ENCODE peak calls at places on chromosomes 2 and 18, in seven cellular contexts. U is GM12878, D is Panc1, O is K562, N is H1, H is HCT116, C is SK-N-SH. L is an unnamed sample.

GRCh38 chr2:9375857-9376428 is 47.4 kb downstream of the ITGB1BP1 start:
- DNase-seq in U (no peak), D (no peak), O (no peak), N (no peak), H (no peak), C (no peak), L (no peak)

GRCh38 chr2:194352505-194352904 is 1304.5 kb upstream of the SLC39A10 start:
- DNase-seq in U (no peak), D (no peak), O (no peak), N (no peak), H (no peak), C (no peak), L (no peak)

GRCh38 chr2:120447122-120447785 is 101.3 kb downstream of the INHBB start:
- DNase-seq in U (no peak), D (no peak), O (no peak), N (no peak), H (no peak), C (no peak), L (no peak)

GRCh38 chr2:55966431-55967118 is 43.0 kb upstream of the EFEMP1 start:
- DNase-seq in U (no peak), D (no peak), O (no peak), N (no peak), H (no peak), C (no peak), L (no peak)

GRCh38 chr18:2293109-2293839 is 278.0 kb downstream of the METTL4 start:
- DNase-seq in U (no peak), D (no peak), O (no peak), N (no peak), H (no peak), C (no peak), L (no peak)

GRCh38 chr18:50696436-50696835 is 123.4 kb downstream of the MRO start:
- DNase-seq in U (no peak), D (no peak), O (no peak), N (no peak), H (no peak), C (no peak), L (no peak)

GRCh38 chr2:214019229-214019972 is 391.5 kb upstream of the VWC2L start:
- DNase-seq in U (no peak), D (peak; percentile 81), O (no peak), N (no peak), H (peak; percentile 48), C (no peak), L (no peak)

GRCh38 chr2:152468832-152469692 is 134.1 kb downstream of the FMNL2 start:
- DNase-seq in U (peak; percentile 28), D (peak; percentile 57), O (no peak), N (no peak), H (no peak), C (no peak), L (no peak)

GRCh38 chr18:711330-711692 is 1.1 kb downstream of the ENOSF1 start:
- DNase-seq in U (no peak), D (no peak), O (peak; percentile 54), N (no peak), H (no peak), C (peak; percentile 26), L (no peak)

GRCh38 chr2:99608092-99608491 is 118.3 kb upstream of the REV1 start:
- DNase-seq in U (no peak), D (no peak), O (no peak), N (no peak), H (no peak), C (no peak), L (no peak)

GRCh38 chr2:71664161-71664560 is 210.8 kb downstream of the DYSF start:
- DNase-seq in U (no peak), D (no peak), O (no peak), N (no peak), H (no peak), C (no peak), L (no peak)

GRCh38 chr18:80046961-80047541 is 12.8 kb downstream of the RBFA start:
- DNase-seq in U (no peak), D (no peak), O (no peak), N (no peak), H (no peak), C (no peak), L (no peak)

GRCh38 chr2:220076734-220077133 is 449.3 kb downstream of the SLC4A3 start:
- DNase-seq in U (no peak), D (no peak), O (no peak), N (no peak), H (no peak), C (peak; percentile 2), L (no peak)

GRCh38 chr2:159010340-159010739 is 41.9 kb downstream of the TANC1 start:
- DNase-seq in U (no peak), D (no peak), O (no peak), N (no peak), H (no peak), C (peak; percentile 61), L (peak; percentile 18)

GRCh38 chr2:9813312-9814128 is 29.8 kb upstream of the TAF1B start:
- DNase-seq in U (no peak), D (no peak), O (peak; percentile 79), N (peak; percentile 66), H (no peak), C (peak; percentile 96), L (peak; percentile 56)

DNA sequence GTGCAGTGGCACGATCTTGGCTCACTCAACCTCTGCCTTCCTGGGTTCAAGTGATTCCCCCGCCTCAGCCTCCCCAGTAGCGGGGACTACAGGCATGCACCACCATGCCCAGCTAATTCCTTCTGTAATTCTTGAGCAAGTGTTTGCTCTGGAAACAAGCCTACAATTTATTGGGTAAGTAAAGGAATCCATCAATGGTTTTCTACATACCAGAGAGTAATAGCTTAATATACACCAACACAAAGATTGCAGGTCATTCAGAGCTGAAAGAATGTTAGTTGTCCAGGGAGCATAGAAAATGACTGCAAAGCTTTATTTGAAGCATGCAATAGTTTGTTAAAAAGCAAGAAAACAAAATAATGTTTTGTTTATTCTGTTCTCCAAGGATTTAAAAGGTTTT is 5.6 kb downstream of the IDH1 start:
- DNase-seq in U (no peak), D (no peak), O (no peak), N (no peak), H (no peak), C (no peak), L (no peak)
- TF ChIP-seq SIN3A in U (no peak), D (no peak), O (no peak), N (no peak), H (no peak), C (no peak), L (no peak)

DNA sequence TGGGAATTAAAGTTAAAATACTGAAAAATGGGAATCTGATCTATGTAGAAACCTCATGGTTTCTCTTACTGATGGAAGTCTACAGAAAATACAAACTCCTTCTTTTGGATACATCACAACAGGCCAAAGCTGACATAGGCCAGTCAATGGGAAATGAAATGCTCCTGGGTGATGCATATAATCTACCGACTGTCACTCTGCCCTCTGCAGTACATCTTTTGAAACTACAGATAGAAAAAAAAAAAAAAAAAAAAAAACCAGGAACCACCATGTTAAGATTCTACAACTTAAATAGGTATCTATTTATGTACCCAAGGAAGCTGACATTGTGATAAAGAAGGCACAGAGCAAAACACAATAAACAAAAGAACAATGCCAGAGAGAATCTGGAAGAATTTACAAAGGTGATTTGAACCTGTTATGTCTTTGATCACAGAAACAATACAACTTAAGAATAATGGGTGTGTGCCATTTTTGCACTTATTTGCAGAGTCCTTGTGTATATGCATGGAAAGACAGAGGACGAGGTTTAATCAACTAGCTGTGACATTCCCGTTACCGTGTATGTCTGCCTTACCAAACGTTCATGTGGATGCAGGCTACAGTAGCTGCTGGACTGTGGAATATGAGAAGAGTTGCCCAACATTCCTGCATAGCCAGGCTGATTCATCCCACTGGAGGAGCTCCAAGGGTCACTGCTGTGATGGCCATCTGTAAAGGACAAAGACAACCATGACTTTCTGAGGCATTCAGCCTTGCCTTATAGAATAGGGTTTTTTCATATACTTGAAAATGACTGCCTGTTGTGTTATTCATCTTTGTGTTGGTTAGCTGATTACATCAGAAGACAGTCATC is 312.7 kb downstream of the TCF4 start:
- DNase-seq in U (no peak), D (no peak), O (peak; percentile 19), N (no peak), H (no peak), C (no peak), L (no peak)
- TF ChIP-seq CTCF in U (peak; percentile 4), D (no peak), O (no peak), N (peak; percentile 38), H (peak; percentile 10), C (peak; percentile 54), L (no peak)

GRCh38 chr2:211132046-211132445 is 575.6 kb downstream of the CPS1 start:
- DNase-seq in U (no peak), D (no peak), O (no peak), N (no peak), H (no peak), C (no peak), L (no peak)

GRCh38 chr2:211132586-211132985 is 576.2 kb downstream of the CPS1 start:
- DNase-seq in U (no peak), D (no peak), O (no peak), N (no peak), H (no peak), C (no peak), L (no peak)

GRCh38 chr2:211138551-211138950 is 582.2 kb downstream of the CPS1 start:
- DNase-seq in U (no peak), D (no peak), O (no peak), N (no peak), H (no peak), C (no peak), L (no peak)

GRCh38 chr2:211129798-211130197 is 573.4 kb downstream of the CPS1 start:
- DNase-seq in U (no peak), D (no peak), O (no peak), N (no peak), H (no peak), C (no peak), L (no peak)

GRCh38 chr2:211133766-211134165 is 577.4 kb downstream of the CPS1 start:
- DNase-seq in U (no peak), D (no peak), O (no peak), N (no peak), H (no peak), C (no peak), L (no peak)
- TF ChIP-seq SIN3A in U (no peak), D (no peak), O (no peak), N (no peak), H (no peak), C (no peak), L (no peak)

GRCh38 chr2:29329899-29330298 is 214.7 kb downstream of the CLIP4 start:
- DNase-seq in U (no peak), D (no peak), O (peak; percentile 16), N (no peak), H (no peak), C (no peak), L (no peak)
- TF ChIP-seq CTCF in U (peak; percentile 34), D (peak; percentile 32), O (peak; percentile 60), N (peak; percentile 53), H (peak; percentile 58), C (peak; percentile 39), L (peak; percentile 28)

DNA sequence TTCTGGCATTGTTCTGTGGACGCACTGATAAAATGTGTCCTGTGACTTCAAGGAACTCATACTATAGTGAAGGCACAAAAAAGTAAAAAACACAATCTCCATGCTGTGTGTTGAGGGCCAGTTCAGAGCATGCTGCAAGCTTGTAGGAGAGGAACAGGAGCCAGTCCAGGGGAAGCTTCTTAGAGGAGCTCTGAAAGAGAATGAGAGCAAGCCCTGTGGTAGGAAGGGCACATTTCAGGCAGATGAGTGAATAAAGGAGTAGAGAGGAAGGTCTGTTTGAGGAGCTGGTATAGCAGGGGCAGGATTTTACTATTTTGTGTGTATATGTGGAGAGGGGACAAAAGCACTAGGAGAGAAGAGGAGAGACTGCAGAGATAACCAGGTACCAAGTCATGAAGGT is 478.3 kb downstream of the ZEB2 start:
- DNase-seq in U (no peak), D (no peak), O (no peak), N (no peak), H (no peak), C (no peak), L (no peak)
- TF ChIP-seq SIN3A in U (no peak), D (no peak), O (no peak), N (no peak), H (no peak), C (no peak), L (no peak)